ENCODE peak calls at places on chromosomes 11 and 22, in ten cellular contexts. K, Z, B, X, U, S, E, O, A and Q are unnamed samples.

GRCh38 chr22:26848244-26848920 is 191.0 kb downstream of the MIAT start:
- DNase-seq in S (no peak), E (no peak), X (peak), B (peak), K (no peak), Z (no peak), A (peak), U (no peak), O (no peak), Q (no peak)

GRCh38 chr11:118609380-118610219 is 2.2 kb downstream of the PHLDB1 start:
- DNase-seq in B (no peak), O (peak), E (peak), U (no peak), Z (no peak), A (no peak), X (peak), K (no peak), S (peak), Q (peak)

GRCh38 chr11:18192988-18193387 is 20.4 kb downstream of the MRGPRX4 start:
- DNase-seq in X (no peak), U (peak), A (no peak), Z (no peak), S (no peak), K (no peak), B (no peak), E (no peak), O (no peak), Q (no peak)

GRCh38 chr11:9004310-9004945 is 627 bp upstream of the NRIP3 start:
- DNase-seq in U (no peak), B (no peak), K (peak), O (peak), S (peak), A (no peak), X (no peak), E (peak), Z (no peak), Q (peak)

GRCh38 chr11:70103256-70103975 is 25.3 kb downstream of the ANO1 start:
- DNase-seq in E (no peak), O (no peak), A (no peak), Z (no peak), U (no peak), B (no peak), S (no peak), X (no peak), K (no peak), Q (no peak)

GRCh38 chr11:58394195-58394594 is 12.5 kb downstream of the OR5B3 start:
- DNase-seq in K (no peak), X (peak), A (peak), E (no peak), O (no peak), B (peak), U (no peak), S (no peak), Z (no peak), Q (no peak)

GRCh38 chr22:46935506-46936377 is 173.3 kb downstream of the TBC1D22A start:
- DNase-seq in K (peak), U (no peak), A (no peak), O (no peak), E (peak), S (no peak), X (no peak), B (peak), Z (no peak), Q (no peak)

GRCh38 chr11:72223615-72224586 is 666 bp upstream of the INPPL1 start:
- DNase-seq in Z (no peak), U (peak), O (peak), A (peak), B (peak), X (peak), E (peak), S (peak), K (peak), Q (peak)

GRCh38 chr11:128859563-128860441 is 7.3 kb downstream of the KCNJ1 start:
- DNase-seq in E (peak), S (no peak), X (peak), A (peak), O (peak), K (peak), Z (peak), B (peak), U (peak), Q (peak)

GRCh38 chr22:22423681-22424080 is 84.9 kb downstream of the ZNF280B start:
- DNase-seq in X (no peak), B (no peak), K (no peak), Z (no peak), U (no peak), S (no peak), O (no peak), E (no peak), A (no peak), Q (no peak)

GRCh38 chr11:63592975-63593395 is 21.2 kb downstream of the PLAAT3 start:
- DNase-seq in B (peak), S (no peak), E (peak), K (no peak), A (peak), O (peak), Z (no peak), U (no peak), X (peak), Q (peak)

GRCh38 chr11:31779268-31779879 is 31.7 kb downstream of the PAX6 start:
- DNase-seq in Z (no peak), A (peak), U (no peak), E (no peak), K (no peak), X (no peak), B (peak), O (no peak), S (no peak), Q (no peak)

GRCh38 chr22:33555814-33556522 is 364.3 kb downstream of the LARGE1 start:
- DNase-seq in X (no peak), Z (no peak), B (no peak), O (no peak), A (no peak), K (no peak), S (no peak), U (no peak), E (no peak), Q (no peak)

GRCh38 chr11:70145025-70145529 is 58.0 kb upstream of the FADD start:
- DNase-seq in K (no peak), Z (no peak), A (no peak), B (no peak), X (no peak), E (no peak), O (no peak), U (no peak), S (no peak), Q (no peak)

GRCh38 chr11:8671242-8671641 is 11.2 kb downstream of the TRIM66 start:
- DNase-seq in B (peak), Z (peak), A (peak), X (peak), K (peak), S (peak), E (no peak), U (no peak), O (no peak), Q (peak)

DNA sequence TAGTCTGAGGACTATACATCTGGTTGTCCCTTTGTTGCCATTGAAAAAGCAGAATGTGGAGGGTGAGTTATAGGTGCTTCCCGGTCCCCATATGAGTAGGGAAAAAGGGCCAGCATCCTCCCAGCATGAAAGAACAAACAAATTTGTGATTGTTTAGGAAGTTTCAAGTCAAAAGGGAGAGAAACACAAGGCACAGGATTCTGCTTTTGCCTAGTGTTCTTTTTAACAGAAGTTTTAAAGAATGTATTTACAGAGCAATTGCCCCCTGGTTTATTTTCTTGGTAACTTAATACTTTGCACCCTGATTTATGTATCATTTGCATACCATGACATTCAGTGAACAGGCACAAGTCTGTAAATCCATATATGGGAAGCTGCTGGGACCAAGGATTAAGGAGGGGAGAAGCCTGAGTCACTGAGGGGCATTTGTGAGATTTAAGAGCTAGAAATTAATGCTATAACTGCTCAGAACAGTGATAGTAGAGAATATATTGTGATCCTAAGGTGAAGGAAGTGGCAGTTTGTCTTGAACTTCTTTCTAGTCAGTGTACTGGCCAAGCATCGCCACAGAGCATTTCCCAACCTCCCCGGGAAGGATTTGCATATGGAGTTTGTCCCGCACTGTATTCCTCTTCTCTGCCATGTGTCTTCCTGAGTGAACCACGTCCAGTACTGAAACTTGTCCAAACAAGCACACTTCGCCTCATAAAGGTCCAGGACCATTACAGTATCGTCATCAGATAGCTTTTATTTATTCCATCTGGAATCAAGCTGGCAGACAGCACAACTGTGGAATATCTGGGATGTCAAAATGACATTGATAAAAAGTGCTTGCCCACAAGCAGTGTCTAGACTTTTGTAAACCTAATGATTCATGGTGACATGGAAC is 103.0 kb downstream of the DBX1 start:
- DNase-seq in S (no peak), B (no peak), Z (no peak), X (peak), U (no peak), O (no peak), E (no peak), A (peak), K (no peak), Q (no peak)
- TF ChIP-seq CTCF in S (no peak), B (no peak), Z (no peak), X (no peak), U (no peak), O (no peak), E (no peak), A (no peak), K (no peak), Q (no peak)

DNA sequence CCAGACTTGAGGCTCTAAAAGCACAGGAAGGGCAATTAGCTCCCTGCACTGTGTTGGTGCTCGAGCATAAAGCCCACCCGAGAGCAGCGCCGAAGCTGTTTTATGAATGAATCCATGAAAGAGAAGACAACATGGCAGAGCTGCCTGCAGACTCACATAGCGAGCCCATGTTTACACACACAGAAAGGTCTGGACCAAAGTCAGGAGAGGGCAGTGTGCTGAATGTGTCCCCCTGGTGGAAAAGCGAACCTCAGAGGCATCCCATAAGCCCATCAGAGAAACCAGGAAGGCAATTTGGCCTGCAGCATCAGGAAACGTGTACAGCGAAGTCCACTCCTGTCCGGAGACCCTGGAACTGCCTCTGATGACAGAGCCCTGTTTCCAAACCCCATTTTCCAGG is 37.1 kb downstream of the CHRDL2 start:
- DNase-seq in S (no peak), U (no peak), O (no peak), Z (no peak), K (no peak), X (no peak), A (no peak), E (no peak), B (no peak), Q (no peak)
- TF ChIP-seq CTCF in S (no peak), U (no peak), O (no peak), Z (peak), K (no peak), X (peak), A (peak), E (no peak), B (peak), Q (no peak)

GRCh38 chr11:3006505-3007260 is 14.6 kb upstream of the NAP1L4 start:
- DNase-seq in K (no peak), O (no peak), U (no peak), A (no peak), E (peak), B (no peak), S (no peak), X (no peak), Z (no peak), Q (no peak)
- TF ChIP-seq CTCF in K (no peak), O (no peak), U (no peak), A (no peak), E (no peak), B (no peak), S (no peak), X (no peak), Z (no peak), Q (no peak)

GRCh38 chr11:47004595-47005033 is 68.1 kb downstream of the CSTPP1 start:
- DNase-seq in K (no peak), E (peak), S (peak), B (peak), A (peak), U (no peak), X (peak), O (no peak), Z (no peak), Q (no peak)
- TF ChIP-seq CTCF in K (no peak), E (no peak), S (no peak), B (peak), A (no peak), U (no peak), X (no peak), O (no peak), Z (no peak), Q (no peak)